ENCODE peak calls at places on chromosomes 5 and 9, in eight cellular contexts. Z is HepG2, K is HFF-Myc, O is pancreas, W is ovary, R is epithelial cell of esophagus, S is AG04449, G is fibroblast of lung. N is an unnamed sample.

GRCh38 chr5:106288977-106289376 is 1381.8 kb downstream of the EFNA5 start:
- DNase-seq in Z (no peak), R (peak), W (no peak), O (no peak), K (no peak), S (no peak), G (peak), N (no peak)

GRCh38 chr5:39547548-39548154 is 122.9 kb upstream of the DAB2 start:
- DNase-seq in G (peak), Z (peak), K (peak), S (no peak), O (peak), W (no peak), R (peak), N (peak)

GRCh38 chr5:75566710-75567309 is 44.4 kb upstream of the ANKDD1B start:
- DNase-seq in G (peak), W (peak), R (peak), K (peak), O (no peak), Z (peak), S (peak), N (peak)

GRCh38 chr5:56692359-56693219 is 122.8 kb upstream of the MAP3K1 start:
- DNase-seq in G (no peak), O (no peak), K (no peak), S (no peak), W (no peak), R (no peak), Z (no peak), N (no peak)

GRCh38 chr5:14231156-14231555 is 88.0 kb downstream of the TRIO start:
- DNase-seq in Z (no peak), G (peak), O (no peak), R (no peak), W (no peak), S (no peak), K (no peak), N (no peak)

GRCh38 chr5:128681764-128682664 is 144.0 kb upstream of the FBN2 start:
- DNase-seq in Z (no peak), K (no peak), R (peak), W (no peak), O (peak), S (no peak), G (peak), N (no peak)

GRCh38 chr9:112819635-112820496 is 69.3 kb downstream of the SNX30 start:
- DNase-seq in W (peak), S (peak), Z (peak), O (peak), G (peak), K (peak), R (peak), N (peak)

GRCh38 chr5:39638803-39639202 is 214.0 kb upstream of the DAB2 start:
- DNase-seq in S (no peak), G (no peak), O (no peak), W (no peak), Z (no peak), K (no peak), R (peak), N (no peak)

GRCh38 chr9:116870566-116870965 is 183.5 kb downstream of the TRIM32 start:
- DNase-seq in W (no peak), Z (peak), K (peak), R (peak), S (no peak), O (peak), G (no peak), N (peak)

GRCh38 chr5:1975406-1975715 is 92.6 kb upstream of the IRX4 start:
- DNase-seq in S (no peak), K (no peak), Z (no peak), R (peak), G (no peak), W (no peak), O (peak), N (no peak)

GRCh38 chr5:135821802-135822201 is 12.7 kb upstream of the SLC25A48 start:
- DNase-seq in K (no peak), S (no peak), R (no peak), Z (no peak), W (no peak), G (no peak), O (no peak), N (no peak)

GRCh38 chr5:38780950-38781349 is 64.9 kb upstream of the OSMR start:
- DNase-seq in W (peak), S (no peak), K (peak), O (peak), Z (no peak), R (peak), G (peak), N (no peak)

GRCh38 chr5:52922384-52922783 is 66.8 kb upstream of the ITGA2 start:
- DNase-seq in W (no peak), K (peak), S (peak), Z (peak), G (peak), R (peak), O (no peak), N (peak)

GRCh38 chr5:83387041-83387440 is 84.5 kb upstream of the VCAN start:
- DNase-seq in K (no peak), O (no peak), G (no peak), S (no peak), R (no peak), Z (no peak), W (no peak), N (no peak)

DNA sequence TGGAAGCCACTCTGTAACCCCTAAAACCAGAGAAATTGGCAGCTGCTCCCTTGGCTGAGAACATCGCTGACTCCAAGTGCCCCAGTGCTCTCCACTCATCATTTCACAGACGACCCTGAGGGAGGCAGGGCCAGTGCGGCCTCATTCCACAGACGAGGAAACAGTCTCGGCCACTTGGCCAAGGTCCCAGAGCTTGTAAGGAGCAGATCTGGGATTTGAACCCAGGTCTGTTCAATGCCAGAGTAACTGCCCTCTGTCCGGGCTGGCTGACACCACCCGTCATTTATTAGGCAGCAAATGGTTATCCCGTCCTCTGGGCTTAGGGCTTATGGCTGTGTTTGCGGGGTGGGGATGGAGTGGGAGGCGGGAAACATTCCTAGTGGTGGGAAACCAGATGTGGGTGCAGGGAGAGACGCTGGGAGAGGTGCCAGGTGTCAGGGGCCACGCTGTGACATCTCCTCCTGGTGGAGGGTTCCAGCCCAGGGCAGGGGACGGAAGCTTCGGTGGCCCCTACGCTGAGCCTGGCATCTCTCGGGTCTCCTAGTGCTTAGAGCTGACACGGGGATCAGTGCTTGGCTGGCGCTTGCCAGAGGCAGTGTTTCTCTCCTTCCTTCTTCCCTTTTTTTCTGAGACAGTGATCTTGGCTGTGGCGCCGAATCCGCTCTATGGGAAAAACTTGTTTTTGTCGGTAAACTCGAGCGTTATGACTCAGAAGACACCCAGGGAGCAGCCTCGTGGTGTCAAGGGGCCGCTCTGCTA is 20.1 kb upstream of the IER5L start:
- DNase-seq in O (no peak), R (peak), G (peak), W (peak), S (peak), Z (no peak), K (no peak), N (no peak)
- H3K4me3 ChIP-seq in O (no peak), R (no peak), G (no peak), W (no peak), S (peak), Z (no peak), K (no peak), N (no peak)

DNA sequence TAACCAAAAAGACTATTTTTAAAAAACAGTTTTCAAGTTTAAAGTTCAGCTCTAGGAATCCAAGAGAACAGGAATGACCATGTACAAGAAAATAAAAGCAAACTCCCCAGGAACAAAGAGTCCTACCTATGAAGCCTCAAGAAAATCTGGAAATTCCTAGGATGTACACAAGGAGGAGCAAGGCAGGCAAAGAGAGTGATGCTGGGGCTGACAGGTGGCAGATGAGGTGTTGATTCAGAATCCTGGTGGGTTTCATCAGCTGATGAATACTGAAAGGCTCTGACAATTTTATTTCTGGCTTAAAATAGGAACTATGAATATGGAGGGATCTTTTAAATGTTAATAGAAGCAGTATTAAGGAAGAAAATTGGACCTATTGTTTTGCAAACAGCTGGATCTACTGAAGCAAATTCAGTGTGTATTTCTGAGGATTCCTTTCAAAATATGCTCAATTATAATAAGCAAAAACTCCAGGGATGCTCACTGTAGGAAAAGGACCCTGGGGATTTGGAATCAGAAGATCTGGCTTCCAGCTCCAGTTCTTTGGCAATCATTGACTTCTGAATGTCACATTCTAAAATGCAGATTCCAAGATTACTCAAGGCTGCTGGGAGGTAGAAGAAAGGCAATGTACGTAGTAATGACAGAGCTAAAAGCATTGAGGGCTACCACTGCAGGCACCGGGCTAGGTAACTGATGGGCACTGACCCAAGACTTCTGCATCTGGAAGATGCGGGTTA is 28.0 kb upstream of the SH3RF2 start:
- DNase-seq in S (no peak), W (no peak), O (no peak), K (no peak), R (peak), Z (no peak), G (no peak), N (peak)
- TF ChIP-seq CTCF in S (no peak), W (no peak), O (no peak), K (peak), R (peak), Z (no peak), G (no peak), N (peak)

GRCh38 chr5:91177639-91178038 is 205.5 kb downstream of the ARRDC3 start:
- DNase-seq in R (no peak), W (no peak), S (no peak), G (peak), Z (no peak), K (no peak), O (no peak), N (no peak)
- H3K4me3 ChIP-seq in R (no peak), W (no peak), S (no peak), G (no peak), Z (no peak), K (no peak), O (no peak), N (no peak)

DNA sequence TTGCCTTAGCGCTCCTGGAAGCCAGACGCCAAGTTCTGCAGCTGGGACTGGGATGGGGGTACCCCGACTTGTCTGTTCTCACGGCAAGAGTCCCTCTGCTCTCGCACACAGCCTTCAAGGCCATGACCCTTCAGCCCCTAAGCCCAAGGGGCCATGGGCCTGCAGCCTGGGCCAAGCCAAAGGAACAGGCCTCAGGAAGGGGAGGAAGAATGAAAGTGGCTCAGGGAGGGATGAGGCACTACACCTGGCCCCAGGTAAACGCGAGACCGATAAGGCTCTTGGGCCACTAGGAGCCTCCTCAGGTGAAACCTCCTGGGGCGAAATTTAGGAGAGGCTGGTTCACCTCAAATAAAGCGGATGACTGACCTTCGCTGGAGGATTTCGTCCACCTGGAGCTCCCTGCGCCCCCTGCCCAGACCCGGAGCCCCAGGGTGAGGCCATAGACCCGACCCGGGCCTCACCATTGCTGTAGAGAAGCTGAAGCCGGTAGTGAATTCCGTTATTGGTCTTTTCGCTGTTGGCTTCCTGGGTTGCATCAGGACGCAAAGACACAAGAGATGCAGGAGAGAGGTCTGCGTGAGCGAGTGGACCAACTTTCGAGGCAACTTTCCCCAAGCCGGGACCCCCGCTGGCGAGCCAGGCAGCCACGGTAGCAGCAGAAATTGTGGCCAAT is 3.7 kb downstream of the EBF1 start:
- DNase-seq in Z (no peak), G (no peak), W (no peak), K (no peak), R (no peak), S (no peak), O (no peak), N (no peak)
- TF ChIP-seq CTCF in Z (no peak), G (no peak), W (no peak), K (no peak), R (no peak), S (no peak), O (no peak), N (no peak)

GRCh38 chr9:132267660-132268059 is 87.1 kb downstream of the SETX start:
- DNase-seq in G (no peak), R (no peak), O (no peak), W (no peak), Z (no peak), S (no peak), K (no peak), N (no peak)

GRCh38 chr9:132260846-132261245 is 93.9 kb downstream of the SETX start:
- DNase-seq in W (no peak), R (no peak), K (no peak), S (no peak), G (no peak), O (no peak), Z (no peak), N (no peak)

GRCh38 chr9:132268725-132269352 is 85.9 kb downstream of the SETX start:
- DNase-seq in S (no peak), G (peak), O (peak), Z (peak), K (peak), R (peak), W (peak), N (peak)

DNA sequence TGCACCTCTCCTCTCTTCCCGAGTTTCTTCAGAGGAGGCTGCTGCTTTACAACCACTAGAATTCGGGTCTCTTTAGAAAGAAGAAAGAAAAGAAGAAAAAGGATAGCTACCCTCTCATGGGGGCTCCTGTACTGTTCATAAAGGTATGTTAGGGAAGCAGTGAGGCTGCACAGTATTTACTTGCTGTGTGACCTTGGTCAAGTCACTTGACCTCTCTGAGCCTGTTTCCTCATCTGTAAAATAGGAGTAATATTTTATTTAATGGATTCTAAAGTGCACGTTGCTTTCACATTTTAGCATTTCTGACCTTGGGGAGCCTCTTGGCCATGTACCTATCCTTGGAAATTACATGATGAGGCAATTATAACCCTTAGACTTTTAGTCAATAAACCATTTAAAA is 88.8 kb downstream of the SETX start:
- DNase-seq in W (no peak), S (no peak), R (no peak), K (no peak), Z (no peak), G (no peak), O (no peak), N (no peak)
- H3K4me3 ChIP-seq in W (no peak), S (no peak), R (no peak), K (no peak), Z (no peak), G (no peak), O (no peak), N (no peak)

GRCh38 chr9:135388530-135388929 is 91.1 kb upstream of the PPP1R26 start:
- DNase-seq in K (no peak), R (no peak), G (no peak), W (no peak), O (no peak), Z (no peak), S (no peak), N (peak)
- TF ChIP-seq CTCF in K (no peak), R (no peak), G (no peak), W (no peak), O (no peak), Z (no peak), S (no peak), N (no peak)

N was measured in Caco-2.